ENCODE peak calls at places on chromosomes 11 and 22, in five cellular contexts. E is HCT116, S is K562, H is HepG2, B is GM12878. Q is an unnamed sample.

GRCh38 chr11:66112041-66112491 is 42.0 kb downstream of the PACS1 start:
- DNase-seq in B (no peak), S (no peak), E (no peak), H (no peak), Q (no peak)

GRCh38 chr11:94281321-94281720 is 23.1 kb upstream of the IZUMO1R start:
- DNase-seq in S (no peak), H (no peak), B (no peak), E (no peak), Q (no peak)

GRCh38 chr11:12137938-12138731 is 27.7 kb downstream of the MICAL2 start:
- DNase-seq in H (no peak), S (no peak), B (no peak), E (no peak), Q (peak)

GRCh38 chr11:21104641-21105040 is 435.3 kb downstream of the NELL1 start:
- DNase-seq in H (no peak), B (no peak), S (no peak), E (no peak), Q (no peak)

GRCh38 chr11:69320756-69321741 is 27.1 kb downstream of the MYEOV start:
- DNase-seq in B (no peak), S (no peak), E (no peak), H (no peak), Q (no peak)

GRCh38 chr11:7536102-7536501 is 22.3 kb downstream of the PPFIBP2 start:
- DNase-seq in E (no peak), B (no peak), S (peak), H (no peak), Q (peak)

GRCh38 chr11:117130879-117131278 is 13.2 kb upstream of the PAFAH1B2 start:
- DNase-seq in E (no peak), H (no peak), B (no peak), S (no peak), Q (no peak)

GRCh38 chr11:35583126-35583525 is 35.1 kb upstream of the FJX1 start:
- DNase-seq in H (no peak), S (no peak), B (no peak), E (no peak), Q (no peak)

GRCh38 chr11:27904358-27905055 is 203.4 kb downstream of the KIF18A start:
- DNase-seq in H (no peak), E (no peak), B (no peak), S (no peak), Q (no peak)

GRCh38 chr11:122750047-122750446 is 88.3 kb upstream of the CRTAM start:
- DNase-seq in E (no peak), B (no peak), S (peak), H (no peak), Q (no peak)

GRCh38 chr11:57205046-57205671 is 23.4 kb downstream of the LRRC55 start:
- DNase-seq in S (no peak), E (no peak), B (no peak), H (no peak), Q (no peak)

GRCh38 chr11:77278595-77279506 is 22.6 kb downstream of the GDPD4 start:
- DNase-seq in B (no peak), H (no peak), E (no peak), S (no peak), Q (no peak)

GRCh38 chr11:133520707-133521106 is 11.6 kb downstream of the OPCML start:
- DNase-seq in B (no peak), H (peak), E (no peak), S (no peak), Q (no peak)

GRCh38 chr11:9565822-9566560 is 7.5 kb upstream of the WEE1 start:
- DNase-seq in E (peak), B (peak), S (peak), H (peak), Q (peak)

GRCh38 chr22:23862103-23862502 is 4.4 kb downstream of the SLC2A11 start:
- DNase-seq in S (peak), B (no peak), H (no peak), E (peak), Q (peak)

GRCh38 chr11:19430346-19431058 is 189.8 kb upstream of the E2F8 start:
- DNase-seq in H (no peak), S (no peak), E (no peak), B (no peak), Q (no peak)

GRCh38 chr11:20093775-20094174 is 66.5 kb downstream of the DBX1 start:
- DNase-seq in S (no peak), H (no peak), B (no peak), E (no peak), Q (no peak)

GRCh38 chr11:61585115-61585514 is 4.2 kb upstream of the SYT7 start:
- DNase-seq in H (no peak), E (no peak), S (no peak), B (no peak), Q (no peak)

GRCh38 chr11:22193348-22194051 is 615 bp downstream of the ANO5 start:
- DNase-seq in B (no peak), H (no peak), S (peak), E (no peak), Q (peak)

GRCh38 chr22:27258773-27259172 is 542.8 kb downstream of the MN1 start:
- DNase-seq in S (peak), E (no peak), H (no peak), B (no peak), Q (peak)

GRCh38 chr22:49149721-49150608 is 677.7 kb downstream of the BRD1 start:
- DNase-seq in B (no peak), E (no peak), S (no peak), H (no peak), Q (no peak)

GRCh38 chr11:16862733-16863132 is 124.3 kb downstream of the C11orf58 start:
- DNase-seq in H (no peak), B (no peak), E (no peak), S (no peak), Q (peak)

GRCh38 chr11:46215208-46215931 is 62.1 kb upstream of the CREB3L1 start:
- DNase-seq in B (no peak), E (no peak), H (no peak), S (no peak), Q (no peak)

GRCh38 chr11:109731451-109731850 is 309.5 kb downstream of the C11orf87 start:
- DNase-seq in H (no peak), S (no peak), B (no peak), E (no peak), Q (no peak)

GRCh38 chr11:46296520-46297448 is 19.3 kb downstream of the CREB3L1 start:
- DNase-seq in S (peak), B (no peak), E (no peak), H (no peak), Q (peak)

DNA sequence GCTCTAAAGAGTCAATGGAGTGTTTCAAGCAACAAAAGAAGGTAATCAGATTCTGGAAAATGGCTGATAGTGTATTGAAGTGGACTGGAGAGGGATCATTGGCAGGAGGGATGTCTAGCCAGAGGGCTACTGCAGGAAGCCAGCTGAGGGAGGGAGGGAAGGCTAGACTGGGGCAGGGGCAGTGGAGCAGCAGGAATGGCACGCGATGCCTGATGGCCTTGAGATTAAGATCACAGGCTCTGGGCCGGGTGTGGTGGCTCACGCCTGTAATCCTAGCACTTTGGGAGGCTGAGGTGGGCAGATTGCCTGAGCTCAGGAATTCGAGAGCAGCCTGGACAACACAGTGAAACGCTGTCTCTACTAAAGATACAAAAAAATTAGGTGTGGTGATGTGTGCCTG is 47.5 kb upstream of the PRDM11 start:
- DNase-seq in B (no peak), E (no peak), H (no peak), S (no peak), Q (peak)
- TF ChIP-seq ZBTB33 in B (no peak), E (no peak), H (no peak), S (no peak), Q (no peak)

GRCh38 chr22:32996702-32997101 is 61.5 kb downstream of the SYN3 start:
- DNase-seq in E (no peak), S (no peak), H (no peak), B (no peak), Q (no peak)
- TF ChIP-seq ZBTB33 in E (no peak), S (no peak), H (no peak), B (no peak), Q (no peak)

GRCh38 chr11:36622431-36623136 is 24.5 kb upstream of the RAG2 start:
- DNase-seq in S (peak), E (peak), B (no peak), H (peak), Q (peak)
- TF ChIP-seq ZBTB33 in S (no peak), E (no peak), B (no peak), H (no peak), Q (no peak)

GRCh38 chr22:47276219-47276843 is 513.9 kb downstream of the TBC1D22A start:
- DNase-seq in E (no peak), H (no peak), S (no peak), B (no peak), Q (no peak)

GRCh38 chr22:47277001-47277400 is 514.6 kb downstream of the TBC1D22A start:
- DNase-seq in H (no peak), E (no peak), S (no peak), B (no peak), Q (no peak)

GRCh38 chr22:47274196-47274595 is 511.7 kb downstream of the TBC1D22A start:
- DNase-seq in B (no peak), E (no peak), H (no peak), S (no peak), Q (no peak)

GRCh38 chr22:47277511-47277910 is 515.1 kb downstream of the TBC1D22A start:
- DNase-seq in H (no peak), S (no peak), B (no peak), E (no peak), Q (no peak)

GRCh38 chr22:47275479-47276218 is 513.2 kb downstream of the TBC1D22A start:
- DNase-seq in B (no peak), S (no peak), E (no peak), H (no peak), Q (no peak)
- TF ChIP-seq ZBTB33 in B (no peak), S (no peak), E (no peak), H (no peak), Q (no peak)

Q was measured in SK-N-SH.